ENCODE peak calls at places on chromosome 5, in five cellular contexts. One of them, this sample, is unnamed.

GRCh38 chr5:34817558-34818351 is 21.2 kb upstream of the TTC23L start:
- DNase-seq in vagina: no peak
- DNase-seq in CD4-positive, alpha-beta T cell: no peak
- DNase-seq in foreskin keratinocyte: no peak
- DNase-seq in GM12865: no peak
- DNase-seq in this sample: no peak

GRCh38 chr5:125882061-125882460 is 541.1 kb upstream of the GRAMD2B start:
- DNase-seq in GM12865: no peak
- DNase-seq in foreskin keratinocyte: peak; percentile 53
- DNase-seq in vagina: no peak
- DNase-seq in CD4-positive, alpha-beta T cell: no peak
- DNase-seq in this sample: no peak

GRCh38 chr5:27947088-27947487 is 908.7 kb upstream of the CDH9 start:
- DNase-seq in GM12865: no peak
- DNase-seq in foreskin keratinocyte: no peak
- DNase-seq in vagina: no peak
- DNase-seq in CD4-positive, alpha-beta T cell: no peak
- DNase-seq in this sample: no peak

GRCh38 chr5:103450333-103451061 is 112.1 kb downstream of the NUDT12 start:
- DNase-seq in GM12865: no peak
- DNase-seq in vagina: no peak
- DNase-seq in foreskin keratinocyte: peak; percentile 77
- DNase-seq in CD4-positive, alpha-beta T cell: no peak
- DNase-seq in this sample: no peak

GRCh38 chr5:1059884-1060263 is 51.3 kb downstream of the NKD2 start:
- DNase-seq in foreskin keratinocyte: no peak
- DNase-seq in CD4-positive, alpha-beta T cell: no peak
- DNase-seq in vagina: no peak
- DNase-seq in GM12865: no peak
- DNase-seq in this sample: peak; percentile 23

GRCh38 chr5:179343021-179343781 is 2.1 kb downstream of the ADAMTS2 start:
- DNase-seq in vagina: no peak
- DNase-seq in CD4-positive, alpha-beta T cell: no peak
- DNase-seq in foreskin keratinocyte: peak; percentile 2
- DNase-seq in GM12865: no peak
- DNase-seq in this sample: no peak

GRCh38 chr5:98314262-98314661 is 459.2 kb upstream of the RGMB start:
- DNase-seq in GM12865: no peak
- DNase-seq in vagina: no peak
- DNase-seq in foreskin keratinocyte: peak; percentile 91
- DNase-seq in CD4-positive, alpha-beta T cell: no peak
- DNase-seq in this sample: no peak

GRCh38 chr5:14556015-14556414 is 25.6 kb upstream of the OTULINL start:
- DNase-seq in vagina: no peak
- DNase-seq in GM12865: no peak
- DNase-seq in foreskin keratinocyte: no peak
- DNase-seq in CD4-positive, alpha-beta T cell: no peak
- DNase-seq in this sample: no peak

GRCh38 chr5:177357459-177358332 is at the start of gene RGS14:
- DNase-seq in CD4-positive, alpha-beta T cell: peak; percentile 62
- DNase-seq in GM12865: peak; percentile 95
- DNase-seq in vagina: no peak
- DNase-seq in foreskin keratinocyte: no peak
- DNase-seq in this sample: no peak

GRCh38 chr5:163594951-163595350 is 89.5 kb downstream of the MAT2B start:
- DNase-seq in CD4-positive, alpha-beta T cell: no peak
- DNase-seq in GM12865: no peak
- DNase-seq in vagina: no peak
- DNase-seq in foreskin keratinocyte: no peak
- DNase-seq in this sample: no peak

GRCh38 chr5:142323480-142324376 is 1.1 kb downstream of the SPRY4 start:
- DNase-seq in GM12865: no peak
- DNase-seq in CD4-positive, alpha-beta T cell: no peak
- DNase-seq in foreskin keratinocyte: no peak
- DNase-seq in vagina: no peak
- DNase-seq in this sample: no peak

GRCh38 chr5:73189816-73190451 is 16.9 kb downstream of the TMEM174 start:
- DNase-seq in CD4-positive, alpha-beta T cell: no peak
- DNase-seq in vagina: peak; percentile 47
- DNase-seq in GM12865: no peak
- DNase-seq in foreskin keratinocyte: no peak
- DNase-seq in this sample: peak; percentile 76

GRCh38 chr5:72015103-72015548 is 92.1 kb upstream of the MAP1B start:
- DNase-seq in GM12865: peak; percentile 29
- DNase-seq in foreskin keratinocyte: peak; percentile 38
- DNase-seq in CD4-positive, alpha-beta T cell: no peak
- DNase-seq in vagina: no peak
- DNase-seq in this sample: no peak

GRCh38 chr5:14809369-14810144 is 62.0 kb downstream of the ANKH start:
- DNase-seq in vagina: no peak
- DNase-seq in foreskin keratinocyte: peak; percentile 32
- DNase-seq in GM12865: peak; percentile 94
- DNase-seq in CD4-positive, alpha-beta T cell: peak; percentile 64
- DNase-seq in this sample: no peak

GRCh38 chr5:175629793-175630192 is 28.1 kb upstream of the HRH2 start:
- DNase-seq in vagina: no peak
- DNase-seq in GM12865: no peak
- DNase-seq in foreskin keratinocyte: no peak
- DNase-seq in CD4-positive, alpha-beta T cell: no peak
- DNase-seq in this sample: no peak

GRCh38 chr5:65535529-65535987 is 27.4 kb downstream of the CENPK start:
- DNase-seq in vagina: no peak
- DNase-seq in CD4-positive, alpha-beta T cell: no peak
- DNase-seq in foreskin keratinocyte: no peak
- DNase-seq in GM12865: no peak
- DNase-seq in this sample: no peak

GRCh38 chr5:127934791-127935256 is 148.7 kb upstream of the SLC12A2 start:
- DNase-seq in GM12865: no peak
- DNase-seq in CD4-positive, alpha-beta T cell: no peak
- DNase-seq in vagina: no peak
- DNase-seq in foreskin keratinocyte: peak; percentile 97
- DNase-seq in this sample: no peak

GRCh38 chr5:97943036-97943435 is 760.0 kb upstream of the RIOK2 start:
- DNase-seq in CD4-positive, alpha-beta T cell: no peak
- DNase-seq in vagina: no peak
- DNase-seq in foreskin keratinocyte: peak; percentile 14
- DNase-seq in GM12865: no peak
- DNase-seq in this sample: no peak

GRCh38 chr5:1368756-1369155 is 23.9 kb upstream of the CLPTM1L start:
- DNase-seq in CD4-positive, alpha-beta T cell: no peak
- DNase-seq in vagina: no peak
- DNase-seq in foreskin keratinocyte: no peak
- DNase-seq in GM12865: no peak
- DNase-seq in this sample: no peak

GRCh38 chr5:125011014-125011413 is 264.6 kb upstream of the ZNF608 start:
- DNase-seq in CD4-positive, alpha-beta T cell: no peak
- DNase-seq in GM12865: peak; percentile 74
- DNase-seq in vagina: no peak
- DNase-seq in foreskin keratinocyte: no peak
- DNase-seq in this sample: no peak

GRCh38 chr5:54727874-54728273 is 210.3 kb downstream of the SNX18 start:
- DNase-seq in vagina: no peak
- DNase-seq in foreskin keratinocyte: no peak
- DNase-seq in GM12865: no peak
- DNase-seq in CD4-positive, alpha-beta T cell: no peak
- DNase-seq in this sample: no peak

GRCh38 chr5:30659417-30659816 is 534.1 kb upstream of the CDH6 start:
- DNase-seq in foreskin keratinocyte: no peak
- DNase-seq in vagina: no peak
- DNase-seq in GM12865: no peak
- DNase-seq in CD4-positive, alpha-beta T cell: no peak
- DNase-seq in this sample: no peak

GRCh38 chr5:173324115-173325001 is 3.9 kb downstream of the STC2 start:
- DNase-seq in GM12865: peak; percentile 74
- DNase-seq in foreskin keratinocyte: no peak
- DNase-seq in CD4-positive, alpha-beta T cell: no peak
- DNase-seq in vagina: no peak
- DNase-seq in this sample: no peak

GRCh38 chr5:143923634-143924265 is 111.8 kb downstream of the HMHB1 start:
- DNase-seq in CD4-positive, alpha-beta T cell: no peak
- DNase-seq in foreskin keratinocyte: peak; percentile 35
- DNase-seq in GM12865: peak; percentile 64
- DNase-seq in vagina: no peak
- DNase-seq in this sample: no peak

GRCh38 chr5:149466457-149466972 is 84.7 kb downstream of the CSNK1A1 start:
- DNase-seq in foreskin keratinocyte: no peak
- DNase-seq in GM12865: no peak
- DNase-seq in vagina: no peak
- DNase-seq in CD4-positive, alpha-beta T cell: no peak
- DNase-seq in this sample: no peak

GRCh38 chr5:124411089-124411488 is 335.4 kb downstream of the ZNF608 start:
- DNase-seq in vagina: no peak
- DNase-seq in foreskin keratinocyte: no peak
- DNase-seq in CD4-positive, alpha-beta T cell: no peak
- DNase-seq in GM12865: peak; percentile 50
- DNase-seq in this sample: no peak

GRCh38 chr5:4511996-4512656 is 628.0 kb upstream of the ADAMTS16 start:
- DNase-seq in vagina: no peak
- DNase-seq in CD4-positive, alpha-beta T cell: no peak
- DNase-seq in GM12865: no peak
- DNase-seq in foreskin keratinocyte: no peak
- DNase-seq in this sample: peak; percentile 83

DNA sequence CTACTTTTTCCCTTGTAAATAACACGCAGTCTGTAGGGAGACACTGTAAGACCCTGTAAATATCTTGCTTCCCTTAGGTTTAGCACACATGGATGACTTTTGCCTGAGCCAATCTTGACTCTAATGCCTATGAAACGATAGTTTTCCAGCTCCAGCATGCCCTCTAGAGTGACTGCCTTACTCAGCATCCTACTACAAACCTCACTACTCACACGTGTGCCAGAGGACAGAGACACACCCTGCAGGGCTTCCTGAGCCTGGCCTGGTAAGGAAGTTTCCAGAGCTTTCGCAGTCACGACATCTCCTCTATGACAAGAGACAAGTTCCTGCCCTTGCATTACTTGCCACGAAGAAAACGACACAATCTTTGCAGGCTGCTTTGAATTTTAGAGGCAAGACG is 138.1 kb downstream of the ATPSCKMT start:
- DNase-seq in foreskin keratinocyte: peak; percentile 19
- DNase-seq in GM12865: no peak
- DNase-seq in CD4-positive, alpha-beta T cell: no peak
- DNase-seq in vagina: no peak
- DNase-seq in this sample: peak; percentile 46
- TF ChIP-seq CTCF in foreskin keratinocyte: peak; percentile 56
- TF ChIP-seq CTCF in GM12865: no peak
- TF ChIP-seq CTCF in CD4-positive, alpha-beta T cell: no peak
- TF ChIP-seq CTCF in vagina: no peak
- TF ChIP-seq CTCF in this sample: peak; percentile 51

GRCh38 chr5:9160747-9161146 is 385.1 kb downstream of the SEMA5A start:
- DNase-seq in CD4-positive, alpha-beta T cell: no peak
- DNase-seq in foreskin keratinocyte: no peak
- DNase-seq in vagina: no peak
- DNase-seq in GM12865: no peak
- DNase-seq in this sample: no peak

GRCh38 chr5:9151671-9152427 is 394.0 kb downstream of the SEMA5A start:
- DNase-seq in vagina: no peak
- DNase-seq in GM12865: no peak
- DNase-seq in CD4-positive, alpha-beta T cell: no peak
- DNase-seq in foreskin keratinocyte: no peak
- DNase-seq in this sample: no peak

GRCh38 chr5:9157020-9157419 is 388.9 kb downstream of the SEMA5A start:
- DNase-seq in foreskin keratinocyte: no peak
- DNase-seq in CD4-positive, alpha-beta T cell: no peak
- DNase-seq in GM12865: no peak
- DNase-seq in vagina: no peak
- DNase-seq in this sample: no peak

DNA sequence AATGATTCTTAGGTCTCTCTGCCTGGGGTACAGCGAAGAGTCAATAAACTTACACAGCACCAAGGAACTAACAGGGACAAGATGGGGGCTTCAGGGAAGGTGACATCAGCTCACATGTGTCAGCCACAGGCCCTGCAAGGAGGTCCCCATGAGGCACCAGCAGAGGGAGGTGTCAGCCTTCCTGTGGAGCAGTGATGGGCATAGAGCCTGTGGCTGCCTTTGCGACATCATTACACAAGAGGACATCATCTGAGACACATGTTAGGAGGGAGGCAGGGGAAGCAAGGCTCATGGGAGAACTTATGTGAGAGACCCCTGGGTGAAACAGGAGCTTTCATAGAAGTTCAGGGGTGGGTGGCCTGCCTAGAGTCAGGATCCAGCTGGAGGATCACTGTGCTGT is 389.6 kb downstream of the SEMA5A start:
- DNase-seq in vagina: no peak
- DNase-seq in CD4-positive, alpha-beta T cell: no peak
- DNase-seq in foreskin keratinocyte: no peak
- DNase-seq in GM12865: peak; percentile 54
- DNase-seq in this sample: peak; percentile 56
- TF ChIP-seq CTCF in vagina: no peak
- TF ChIP-seq CTCF in CD4-positive, alpha-beta T cell: no peak
- TF ChIP-seq CTCF in foreskin keratinocyte: peak; percentile 71
- TF ChIP-seq CTCF in GM12865: peak; percentile 48
- TF ChIP-seq CTCF in this sample: peak; percentile 36

DNA sequence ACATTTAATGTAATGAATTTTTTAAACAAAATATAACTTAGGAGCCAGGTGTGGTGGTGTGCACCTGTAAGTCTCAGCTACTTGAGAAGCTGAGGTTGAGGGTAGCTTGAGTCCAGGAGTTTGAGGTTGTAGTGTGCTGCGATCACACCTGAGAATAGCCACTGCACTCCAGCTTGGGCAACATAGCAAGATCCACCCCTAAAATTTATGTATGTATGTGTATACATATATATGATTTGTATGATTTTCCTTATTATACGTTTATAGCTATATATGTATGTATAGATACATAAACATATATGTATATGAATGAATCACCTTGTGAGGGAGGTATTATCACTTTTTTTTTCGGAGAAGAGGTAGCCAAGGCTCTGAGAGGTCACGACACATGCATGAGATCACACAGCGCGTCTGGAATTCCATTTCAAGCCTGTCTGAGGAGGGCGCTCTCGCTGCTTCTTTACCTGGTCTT is 598 bp upstream of the CCNI2 start:
- DNase-seq in vagina: no peak
- DNase-seq in foreskin keratinocyte: peak; percentile 14
- DNase-seq in GM12865: peak; percentile 67
- DNase-seq in CD4-positive, alpha-beta T cell: no peak
- DNase-seq in this sample: no peak
- TF ChIP-seq CTCF in vagina: no peak
- TF ChIP-seq CTCF in foreskin keratinocyte: peak; percentile 58
- TF ChIP-seq CTCF in GM12865: peak; percentile 44
- TF ChIP-seq CTCF in CD4-positive, alpha-beta T cell: peak; percentile 58
- TF ChIP-seq CTCF in this sample: no peak

GRCh38 chr5:132491368-132492364 is 1.1 kb upstream of the IRF1 start:
- DNase-seq in GM12865: peak; percentile 52
- DNase-seq in CD4-positive, alpha-beta T cell: peak; percentile 1
- DNase-seq in foreskin keratinocyte: no peak
- DNase-seq in vagina: peak; percentile 89
- DNase-seq in this sample: no peak

GRCh38 chr5:132488590-132488989 is 2.0 kb downstream of the IRF1 start:
- DNase-seq in vagina: no peak
- DNase-seq in CD4-positive, alpha-beta T cell: no peak
- DNase-seq in GM12865: no peak
- DNase-seq in foreskin keratinocyte: no peak
- DNase-seq in this sample: no peak

GRCh38 chr5:132490484-132491367 is at the start of gene IRF1:
- DNase-seq in CD4-positive, alpha-beta T cell: peak; percentile 99
- DNase-seq in foreskin keratinocyte: peak; percentile 86
- DNase-seq in vagina: peak; percentile 99
- DNase-seq in GM12865: peak; percentile 98
- DNase-seq in this sample: peak; percentile 88

GRCh38 chr5:132489051-132489770 is 1.4 kb downstream of the IRF1 start:
- DNase-seq in vagina: peak; percentile 86
- DNase-seq in foreskin keratinocyte: no peak
- DNase-seq in CD4-positive, alpha-beta T cell: peak; percentile 4
- DNase-seq in GM12865: peak; percentile 49
- DNase-seq in this sample: no peak

GRCh38 chr5:132489871-132490483 is 596 bp downstream of the IRF1 start:
- DNase-seq in foreskin keratinocyte: no peak
- DNase-seq in vagina: peak; percentile 90
- DNase-seq in GM12865: peak; percentile 72
- DNase-seq in CD4-positive, alpha-beta T cell: peak; percentile 61
- DNase-seq in this sample: no peak
- TF ChIP-seq CTCF in foreskin keratinocyte: peak; percentile 23
- TF ChIP-seq CTCF in vagina: no peak
- TF ChIP-seq CTCF in GM12865: no peak
- TF ChIP-seq CTCF in CD4-positive, alpha-beta T cell: peak; percentile 34
- TF ChIP-seq CTCF in this sample: no peak